ENCODE peak calls at places on chromosomes 13 and 19, in five cellular contexts. One of them, this sample, is unnamed.

GRCh38 chr13:32472194-32472621 is 44.3 kb upstream of the N4BP2L1 start:
- DNase-seq in mammary epithelial cell: no peak
- DNase-seq in astrocyte: no peak
- DNase-seq in aorta: no peak
- DNase-seq in endodermal cell: no peak
- DNase-seq in this sample: no peak

GRCh38 chr19:35549879-35550523 is 4.6 kb downstream of the TMEM147 start:
- DNase-seq in mammary epithelial cell: no peak
- DNase-seq in astrocyte: no peak
- DNase-seq in aorta: no peak
- DNase-seq in endodermal cell: no peak
- DNase-seq in this sample: no peak

GRCh38 chr19:33690461-33691427 is 69.0 kb downstream of the CHST8 start:
- DNase-seq in mammary epithelial cell: peak; percentile 5
- DNase-seq in astrocyte: no peak
- DNase-seq in aorta: peak; percentile 58
- DNase-seq in endodermal cell: peak; percentile 63
- DNase-seq in this sample: no peak

GRCh38 chr13:111006508-111007031 is 91.7 kb upstream of the ANKRD10 start:
- DNase-seq in mammary epithelial cell: no peak
- DNase-seq in astrocyte: peak; percentile 93
- DNase-seq in aorta: peak; percentile 93
- DNase-seq in endodermal cell: peak; percentile 63
- DNase-seq in this sample: no peak

GRCh38 chr13:30725331-30726085 is 9.8 kb upstream of the ALOX5AP start:
- DNase-seq in mammary epithelial cell: no peak
- DNase-seq in astrocyte: peak; percentile 44
- DNase-seq in aorta: no peak
- DNase-seq in endodermal cell: peak; percentile 5
- DNase-seq in this sample: no peak

GRCh38 chr13:34294483-34295129 is 476.7 kb downstream of the RFC3 start:
- DNase-seq in mammary epithelial cell: peak; percentile 36
- DNase-seq in astrocyte: peak; percentile 27
- DNase-seq in aorta: no peak
- DNase-seq in endodermal cell: no peak
- DNase-seq in this sample: no peak

GRCh38 chr19:47226426-47227346 is 4.3 kb downstream of the BBC3 start:
- DNase-seq in mammary epithelial cell: peak; percentile 50
- DNase-seq in astrocyte: peak; percentile 47
- DNase-seq in aorta: peak; percentile 90
- DNase-seq in endodermal cell: no peak
- DNase-seq in this sample: peak; percentile 94

GRCh38 chr19:48190288-48191284 is 20.1 kb downstream of the ZSWIM9 start:
- DNase-seq in mammary epithelial cell: peak; percentile 99
- DNase-seq in astrocyte: peak; percentile 94
- DNase-seq in aorta: peak; percentile 51
- DNase-seq in endodermal cell: peak; percentile 97
- DNase-seq in this sample: no peak

GRCh38 chr19:19460761-19461265 is 54.5 kb downstream of the TSSK6 start:
- DNase-seq in mammary epithelial cell: no peak
- DNase-seq in astrocyte: no peak
- DNase-seq in aorta: peak; percentile 87
- DNase-seq in endodermal cell: peak; percentile 71
- DNase-seq in this sample: peak; percentile 92

GRCh38 chr13:103277099-103277498 is 210.9 kb upstream of the SLC10A2 start:
- DNase-seq in mammary epithelial cell: no peak
- DNase-seq in astrocyte: no peak
- DNase-seq in aorta: no peak
- DNase-seq in endodermal cell: no peak
- DNase-seq in this sample: no peak

GRCh38 chr19:29831041-29831548 is 19.3 kb downstream of the CCNE1 start:
- DNase-seq in mammary epithelial cell: peak; percentile 63
- DNase-seq in astrocyte: no peak
- DNase-seq in aorta: peak; percentile 31
- DNase-seq in endodermal cell: peak; percentile 57
- DNase-seq in this sample: no peak

GRCh38 chr13:112587767-112588489 is at the start of gene TUBGCP3:
- DNase-seq in mammary epithelial cell: peak; percentile 73
- DNase-seq in astrocyte: peak; percentile 60
- DNase-seq in aorta: peak; percentile 95
- DNase-seq in endodermal cell: peak; percentile 91
- DNase-seq in this sample: peak; percentile 87

GRCh38 chr13:81194362-81194761 is 853.4 kb upstream of the SPRY2 start:
- DNase-seq in mammary epithelial cell: no peak
- DNase-seq in astrocyte: no peak
- DNase-seq in aorta: no peak
- DNase-seq in endodermal cell: no peak
- DNase-seq in this sample: no peak

GRCh38 chr19:31270897-31271568 is 78.2 kb downstream of the TSHZ3 start:
- DNase-seq in mammary epithelial cell: no peak
- DNase-seq in astrocyte: peak; percentile 90
- DNase-seq in aorta: no peak
- DNase-seq in endodermal cell: no peak
- DNase-seq in this sample: no peak

GRCh38 chr19:11659612-11660011 is 62.3 kb downstream of the ZNF627 start:
- DNase-seq in mammary epithelial cell: peak; percentile 6
- DNase-seq in astrocyte: no peak
- DNase-seq in aorta: no peak
- DNase-seq in endodermal cell: no peak
- DNase-seq in this sample: no peak

GRCh38 chr19:3135961-3136683 is at the start of gene GNA15:
- DNase-seq in mammary epithelial cell: peak; percentile 83
- DNase-seq in astrocyte: no peak
- DNase-seq in aorta: no peak
- DNase-seq in endodermal cell: peak; percentile 44
- DNase-seq in this sample: peak; percentile 77

GRCh38 chr13:51995677-51996551 is 15.3 kb downstream of the ATP7B start:
- DNase-seq in mammary epithelial cell: peak; percentile 37
- DNase-seq in astrocyte: peak; percentile 18
- DNase-seq in aorta: no peak
- DNase-seq in endodermal cell: peak; percentile 60
- DNase-seq in this sample: peak; percentile 41

GRCh38 chr13:80168089-80168850 is 172.7 kb downstream of the SPRY2 start:
- DNase-seq in mammary epithelial cell: peak; percentile 14
- DNase-seq in astrocyte: peak; percentile 34
- DNase-seq in aorta: no peak
- DNase-seq in endodermal cell: no peak
- DNase-seq in this sample: no peak

GRCh38 chr13:78630509-78630908 is 27.2 kb upstream of the POU4F1 start:
- DNase-seq in mammary epithelial cell: no peak
- DNase-seq in astrocyte: no peak
- DNase-seq in aorta: no peak
- DNase-seq in endodermal cell: no peak
- DNase-seq in this sample: no peak

GRCh38 chr19:41861098-41861768 is 1.2 kb downstream of the RPS19 start:
- DNase-seq in mammary epithelial cell: no peak
- DNase-seq in astrocyte: no peak
- DNase-seq in aorta: no peak
- DNase-seq in endodermal cell: no peak
- DNase-seq in this sample: no peak

GRCh38 chr19:57816652-57817051 is 1.9 kb upstream of the ZNF552 start:
- DNase-seq in mammary epithelial cell: no peak
- DNase-seq in astrocyte: no peak
- DNase-seq in aorta: no peak
- DNase-seq in endodermal cell: peak; percentile 63
- DNase-seq in this sample: no peak

GRCh38 chr13:106515635-106516254 is 19.7 kb downstream of the EFNB2 start:
- DNase-seq in mammary epithelial cell: no peak
- DNase-seq in astrocyte: no peak
- DNase-seq in aorta: no peak
- DNase-seq in endodermal cell: no peak
- DNase-seq in this sample: no peak

GRCh38 chr13:36183901-36184300 is 30.5 kb downstream of the SOHLH2 start:
- DNase-seq in mammary epithelial cell: no peak
- DNase-seq in astrocyte: no peak
- DNase-seq in aorta: no peak
- DNase-seq in endodermal cell: no peak
- DNase-seq in this sample: no peak

GRCh38 chr13:24032674-24033073 is 127.8 kb upstream of the SPATA13 start:
- DNase-seq in mammary epithelial cell: no peak
- DNase-seq in astrocyte: peak; percentile 58
- DNase-seq in aorta: no peak
- DNase-seq in endodermal cell: no peak
- DNase-seq in this sample: no peak

GRCh38 chr13:37539176-37539575 is 59.4 kb downstream of the POSTN start:
- DNase-seq in mammary epithelial cell: no peak
- DNase-seq in astrocyte: no peak
- DNase-seq in aorta: no peak
- DNase-seq in endodermal cell: no peak
- DNase-seq in this sample: no peak

GRCh38 chr13:100520936-100521765 is 67.4 kb downstream of the GGACT start:
- DNase-seq in mammary epithelial cell: no peak
- DNase-seq in astrocyte: no peak
- DNase-seq in aorta: no peak
- DNase-seq in endodermal cell: peak; percentile 67
- DNase-seq in this sample: peak; percentile 70
- H3K27ac ChIP-seq in mammary epithelial cell: no peak overlapping the region
- H3K27ac ChIP-seq in astrocyte: no peak overlapping the region
- H3K27ac ChIP-seq in aorta: no peak overlapping the region
- H3K27ac ChIP-seq in endodermal cell: peak overlapping the region; percentile 58
- H3K27ac ChIP-seq in this sample: no peak overlapping the region

GRCh38 chr19:6484831-6485230 is 3.2 kb upstream of the DENND1C start:
- DNase-seq in mammary epithelial cell: no peak
- DNase-seq in astrocyte: no peak
- DNase-seq in aorta: no peak
- DNase-seq in endodermal cell: no peak
- DNase-seq in this sample: no peak

GRCh38 chr19:6491802-6492592 is 10.1 kb downstream of the TUBB4A start:
- DNase-seq in mammary epithelial cell: no peak
- DNase-seq in astrocyte: no peak
- DNase-seq in aorta: no peak
- DNase-seq in endodermal cell: no peak
- DNase-seq in this sample: no peak

GRCh38 chr19:6494438-6495036 is 7.6 kb downstream of the TUBB4A start:
- DNase-seq in mammary epithelial cell: no peak
- DNase-seq in astrocyte: no peak
- DNase-seq in aorta: no peak
- DNase-seq in endodermal cell: no peak
- DNase-seq in this sample: no peak

GRCh38 chr19:6489278-6490061 is 7.9 kb upstream of the DENND1C start:
- DNase-seq in mammary epithelial cell: no peak
- DNase-seq in astrocyte: no peak
- DNase-seq in aorta: no peak
- DNase-seq in endodermal cell: no peak
- DNase-seq in this sample: no peak

GRCh38 chr19:6490134-6490533 is 8.5 kb upstream of the DENND1C start:
- DNase-seq in mammary epithelial cell: no peak
- DNase-seq in astrocyte: no peak
- DNase-seq in aorta: no peak
- DNase-seq in endodermal cell: no peak
- DNase-seq in this sample: no peak
- H3K27ac ChIP-seq in mammary epithelial cell: no peak overlapping the region
- H3K27ac ChIP-seq in astrocyte: no peak overlapping the region
- H3K27ac ChIP-seq in aorta: no peak overlapping the region
- H3K27ac ChIP-seq in endodermal cell: no peak overlapping the region
- H3K27ac ChIP-seq in this sample: no peak overlapping the region

GRCh38 chr13:45830121-45830520 is 21.4 kb downstream of the SIAH3 start:
- DNase-seq in mammary epithelial cell: no peak
- DNase-seq in astrocyte: no peak
- DNase-seq in aorta: no peak
- DNase-seq in endodermal cell: no peak
- DNase-seq in this sample: no peak

GRCh38 chr13:45825124-45825650 is 26.4 kb downstream of the SIAH3 start:
- DNase-seq in mammary epithelial cell: no peak
- DNase-seq in astrocyte: no peak
- DNase-seq in aorta: no peak
- DNase-seq in endodermal cell: no peak
- DNase-seq in this sample: no peak

GRCh38 chr13:45828253-45828968 is 23.1 kb downstream of the SIAH3 start:
- DNase-seq in mammary epithelial cell: no peak
- DNase-seq in astrocyte: no peak
- DNase-seq in aorta: no peak
- DNase-seq in endodermal cell: no peak
- DNase-seq in this sample: no peak

GRCh38 chr13:45826741-45827140 is 24.8 kb downstream of the SIAH3 start:
- DNase-seq in mammary epithelial cell: no peak
- DNase-seq in astrocyte: no peak
- DNase-seq in aorta: no peak
- DNase-seq in endodermal cell: no peak
- DNase-seq in this sample: no peak

GRCh38 chr13:45827318-45827717 is 24.2 kb downstream of the SIAH3 start:
- DNase-seq in mammary epithelial cell: no peak
- DNase-seq in astrocyte: no peak
- DNase-seq in aorta: no peak
- DNase-seq in endodermal cell: no peak
- DNase-seq in this sample: no peak
- H3K27ac ChIP-seq in mammary epithelial cell: no peak overlapping the region
- H3K27ac ChIP-seq in astrocyte: no peak overlapping the region
- H3K27ac ChIP-seq in aorta: no peak overlapping the region
- H3K27ac ChIP-seq in endodermal cell: no peak overlapping the region
- H3K27ac ChIP-seq in this sample: no peak overlapping the region

GRCh38 chr19:55471266-55471665 is 5.2 kb upstream of the ZNF628 start:
- DNase-seq in mammary epithelial cell: no peak
- DNase-seq in astrocyte: no peak
- DNase-seq in aorta: no peak
- DNase-seq in endodermal cell: no peak
- DNase-seq in this sample: no peak
- H3K27ac ChIP-seq in mammary epithelial cell: no peak overlapping the region
- H3K27ac ChIP-seq in astrocyte: no peak overlapping the region
- H3K27ac ChIP-seq in aorta: no peak overlapping the region
- H3K27ac ChIP-seq in endodermal cell: no peak overlapping the region
- H3K27ac ChIP-seq in this sample: no peak overlapping the region